ENCODE peak calls at places on chromosomes 12 and 14, in nine cellular contexts. L is HCT116, D is A549, G is heart left ventricle, A is tibial nerve, P is endothelial cell of umbilical vein, Y is stomach, Q is spleen, N is adrenal gland. W is an unnamed sample.

GRCh38 chr12:867905-868304 is 81.6 kb downstream of the RAD52 start:
- DNase-seq in G (no peak), P (no peak), Y (no peak), N (no peak), L (no peak), D (peak; percentile 11), Q (no peak), A (no peak), W (no peak)

GRCh38 chr14:85856430-85856829 is 326.5 kb downstream of the FLRT2 start:
- DNase-seq in P (no peak), L (no peak), Q (no peak), D (no peak), N (no peak), G (no peak), A (no peak), Y (no peak), W (no peak)

GRCh38 chr12:25550186-25550585 is 2.9 kb downstream of the LMNTD1 start:
- DNase-seq in P (no peak), G (no peak), A (no peak), Q (no peak), N (no peak), L (no peak), Y (no peak), D (no peak), W (no peak)

GRCh38 chr12:25121916-25122315 is 73.0 kb downstream of the DNAI7 start:
- DNase-seq in Y (no peak), Q (no peak), D (no peak), N (no peak), P (peak; percentile 11), G (no peak), A (no peak), L (no peak), W (no peak)

GRCh38 chr12:94458882-94459772 is 540 bp downstream of the CEP83 start:
- DNase-seq in Y (no peak), L (peak; percentile 24), A (no peak), G (no peak), Q (no peak), D (peak; percentile 13), N (no peak), P (no peak), W (no peak)

GRCh38 chr12:28975564-28976340 is 173.3 kb upstream of the FAR2 start:
- DNase-seq in G (no peak), D (no peak), Y (no peak), Q (no peak), N (no peak), A (no peak), P (no peak), L (no peak), W (no peak)

GRCh38 chr12:62732861-62733427 is 202.0 kb downstream of the PPM1H start:
- DNase-seq in D (peak; percentile 92), N (peak; percentile 32), Y (no peak), L (peak; percentile 65), Q (no peak), G (no peak), A (no peak), P (peak; percentile 91), W (no peak)

GRCh38 chr12:111434680-111435338 is 29.1 kb downstream of the SH2B3 start:
- DNase-seq in N (peak; percentile 84), Y (no peak), G (peak; percentile 73), D (no peak), P (peak; percentile 83), A (no peak), L (no peak), Q (peak; percentile 93), W (no peak)

GRCh38 chr14:102140027-102140749 is 491 bp downstream of the WDR20 start:
- DNase-seq in L (no peak), Q (peak; percentile 87), G (peak; percentile 16), A (no peak), N (peak; percentile 51), Y (peak; percentile 41), D (peak; percentile 16), P (peak; percentile 33), W (no peak)

GRCh38 chr12:4050340-4050739 is 177.1 kb upstream of the PARP11 start:
- DNase-seq in Y (no peak), P (no peak), G (no peak), A (no peak), L (no peak), Q (no peak), D (no peak), N (no peak), W (no peak)

GRCh38 chr14:60656755-60657608 is 7.7 kb upstream of the SIX1 start:
- DNase-seq in Q (peak; percentile 90), A (no peak), N (peak; percentile 70), G (no peak), L (no peak), P (peak; percentile 65), D (peak; percentile 75), Y (peak; percentile 59), W (no peak)

GRCh38 chr14:105889666-105890473 is 363.5 kb downstream of the TMEM121 start:
- DNase-seq in P (no peak), D (no peak), N (peak; percentile 1), Q (peak; percentile 65), G (peak; percentile 3), A (peak; percentile 9), L (no peak), Y (no peak), W (peak; percentile 90)

DNA sequence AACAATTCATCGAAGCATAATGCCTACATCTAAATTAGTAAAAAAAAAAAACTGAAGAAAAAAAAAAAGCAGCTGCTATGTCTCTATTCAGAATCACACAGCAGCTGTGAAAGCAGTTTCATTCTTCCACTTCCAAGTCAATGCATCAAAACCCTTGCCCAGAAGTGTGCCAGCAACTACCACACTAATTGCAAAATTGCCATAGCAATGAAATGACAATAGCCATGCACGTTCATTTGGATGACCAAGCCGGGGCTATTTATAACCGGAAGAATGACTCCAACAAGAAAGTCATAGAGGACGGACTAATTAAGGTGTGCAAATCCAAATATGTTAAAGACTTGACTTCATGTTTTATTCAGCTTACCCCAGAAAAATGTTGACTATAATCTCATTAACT is 42.5 kb downstream of the SLC2A13 start:
- DNase-seq in A (no peak), L (no peak), Y (no peak), G (peak; percentile 28), D (no peak), Q (no peak), P (no peak), N (peak; percentile 50), W (no peak)
- TF ChIP-seq POLR2A in A (no peak), L (no peak), Y (no peak), G (no peak), D (no peak), Q (no peak), P (no peak), N (no peak), W (no peak)

GRCh38 chr14:93186461-93186860 is 1.3 kb downstream of the LYSET start:
- DNase-seq in G (no peak), L (no peak), Y (no peak), Q (no peak), D (no peak), P (peak; percentile 29), A (no peak), N (no peak), W (no peak)
- H3K27ac ChIP-seq in G (peak overlapping the region; percentile 97), L (no peak overlapping the region), Y (no peak overlapping the region), Q (no peak overlapping the region), D (no peak overlapping the region), P (peak overlapping the region; percentile 25), A (no peak overlapping the region), N (peak overlapping the region; percentile 3), W (no peak overlapping the region)

GRCh38 chr12:77644915-77645605 is 185.6 kb upstream of the NAV3 start:
- DNase-seq in A (no peak), Q (no peak), P (no peak), Y (no peak), D (no peak), G (no peak), L (no peak), N (no peak), W (no peak)
- H3K4me3 ChIP-seq in A (no peak overlapping the region), Q (no peak overlapping the region), P (no peak overlapping the region), Y (no peak overlapping the region), D (no peak overlapping the region), G (no peak overlapping the region), L (no peak overlapping the region), N (no peak overlapping the region), W (no peak overlapping the region)

DNA sequence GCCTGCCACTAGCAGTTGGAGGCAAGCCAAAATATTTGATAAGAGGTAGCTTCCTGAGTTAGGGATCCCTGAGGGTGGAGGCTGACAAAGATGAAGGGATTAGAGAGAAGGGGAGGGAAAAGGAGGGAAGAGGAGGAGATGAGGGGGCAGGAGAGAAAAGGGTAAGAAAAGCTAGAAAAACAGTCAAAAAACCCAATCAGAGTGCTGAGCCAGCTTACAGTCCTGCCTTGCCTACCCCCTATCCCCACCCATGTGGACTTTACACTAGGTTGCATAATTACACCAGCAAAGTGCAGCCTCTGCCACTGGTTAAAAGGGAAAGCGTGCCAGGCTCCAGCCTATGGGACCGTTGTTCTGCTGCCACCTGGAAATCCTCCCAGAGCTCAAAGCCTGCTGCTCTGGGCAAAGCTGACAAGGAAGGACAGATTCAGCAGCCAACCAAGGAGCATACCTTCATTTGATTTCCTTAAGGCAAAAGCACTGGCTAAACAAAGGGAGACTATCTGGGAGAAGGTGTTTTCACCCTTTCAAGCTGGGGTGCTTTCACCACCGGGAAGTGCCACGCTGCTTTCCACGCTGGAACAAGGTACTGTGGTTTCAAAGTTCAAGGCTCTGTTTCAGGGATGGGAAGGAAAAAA is 3.9 kb upstream of the NUMB start:
- DNase-seq in P (peak; percentile 44), N (peak; percentile 71), L (no peak), Q (no peak), Y (peak; percentile 92), G (peak; percentile 58), A (no peak), D (peak; percentile 89), W (no peak)
- TF ChIP-seq POLR2A in P (no peak), N (no peak), L (no peak), Q (no peak), Y (no peak), G (no peak), A (no peak), D (no peak), W (no peak)

GRCh38 chr14:59251811-59252771 is 63.6 kb downstream of the DAAM1 start:
- DNase-seq in N (no peak), P (no peak), D (no peak), A (no peak), G (no peak), L (no peak), Q (no peak), Y (no peak), W (no peak)

GRCh38 chr14:59248170-59248569 is 59.7 kb downstream of the DAAM1 start:
- DNase-seq in P (peak; percentile 29), Y (no peak), N (no peak), Q (no peak), A (no peak), G (no peak), D (no peak), L (no peak), W (no peak)

GRCh38 chr14:59245809-59246295 is 57.4 kb downstream of the DAAM1 start:
- DNase-seq in Y (no peak), A (no peak), G (no peak), P (no peak), D (no peak), N (no peak), L (no peak), Q (no peak), W (no peak)

GRCh38 chr14:59246566-59246965 is 58.1 kb downstream of the DAAM1 start:
- DNase-seq in P (no peak), Q (no peak), D (no peak), L (no peak), G (no peak), A (no peak), N (no peak), Y (no peak), W (no peak)

GRCh38 chr14:59249029-59249428 is 60.6 kb downstream of the DAAM1 start:
- DNase-seq in N (no peak), P (no peak), A (no peak), Q (no peak), G (no peak), Y (no peak), L (no peak), D (no peak), W (no peak)
- H3K27ac ChIP-seq in N (no peak overlapping the region), P (no peak overlapping the region), A (no peak overlapping the region), Q (no peak overlapping the region), G (no peak overlapping the region), Y (no peak overlapping the region), L (no peak overlapping the region), D (no peak overlapping the region), W (no peak overlapping the region)